ENCODE peak calls at places on chromosome 18, in ten cellular contexts. F is spleen, U is prostate gland, L is breast epithelium, N is upper lobe of left lung, T is Panc1, E is HepG2, K is transverse colon, W is GM23338, P is SK-N-SH. C is an unnamed sample.

GRCh38 chr18:48138211-48138610 is 207.8 kb upstream of the SMAD2 start:
- DNase-seq in T (no peak), L (no peak), K (no peak), N (no peak), F (peak), E (no peak), P (no peak), W (peak), U (no peak), C (no peak)

GRCh38 chr18:27413495-27414401 is 228.6 kb upstream of the CHST9 start:
- DNase-seq in E (no peak), K (no peak), L (no peak), P (no peak), F (no peak), U (no peak), N (no peak), T (no peak), W (no peak), C (no peak)

GRCh38 chr18:59681521-59682004 is 15.7 kb downstream of the CCBE1 start:
- DNase-seq in U (no peak), N (no peak), E (no peak), T (no peak), F (no peak), P (no peak), L (no peak), W (no peak), K (no peak), C (no peak)

GRCh38 chr18:8667846-8668245 is 37.5 kb upstream of the MTCL1 start:
- DNase-seq in K (no peak), N (no peak), T (no peak), P (no peak), F (no peak), L (no peak), U (no peak), E (no peak), W (no peak), C (no peak)

GRCh38 chr18:26574958-26575864 is 26.9 kb upstream of the KCTD1 start:
- DNase-seq in T (no peak), P (peak), K (peak), N (peak), E (peak), W (peak), F (peak), U (peak), L (peak), C (peak)

GRCh38 chr18:39773656-39774055 is 2181.4 kb upstream of the PIK3C3 start:
- DNase-seq in E (no peak), F (no peak), U (no peak), K (no peak), P (no peak), T (no peak), L (no peak), N (no peak), W (no peak), C (no peak)

GRCh38 chr18:62717850-62718229 is 2.5 kb downstream of the PHLPP1 start:
- DNase-seq in L (no peak), N (no peak), E (no peak), W (no peak), P (no peak), T (no peak), F (no peak), U (no peak), K (no peak), C (no peak)

GRCh38 chr18:70044626-70045025 is 97.0 kb upstream of the CD226 start:
- DNase-seq in N (no peak), P (peak), K (no peak), U (no peak), L (no peak), W (no peak), F (no peak), T (peak), E (no peak), C (no peak)

GRCh38 chr18:8871484-8871883 is 166.1 kb downstream of the MTCL1 start:
- DNase-seq in F (no peak), E (no peak), N (peak), T (no peak), U (no peak), P (no peak), W (no peak), L (no peak), K (no peak), C (no peak)

GRCh38 chr18:8978394-8978793 is 124.1 kb upstream of the NDUFV2 start:
- DNase-seq in N (no peak), L (no peak), E (no peak), P (no peak), T (no peak), U (no peak), W (no peak), K (no peak), F (no peak), C (no peak)

GRCh38 chr18:55109818-55110414 is 150.7 kb upstream of the CCDC68 start:
- DNase-seq in N (no peak), K (no peak), W (peak), P (no peak), U (no peak), F (no peak), T (no peak), E (no peak), L (no peak), C (no peak)

GRCh38 chr18:48222118-48222517 is 187.1 kb downstream of the ZBTB7C start:
- DNase-seq in K (peak), W (no peak), F (no peak), N (no peak), U (peak), L (peak), T (no peak), E (peak), P (peak), C (peak)

GRCh38 chr18:7808992-7809391 is 241.9 kb downstream of the PTPRM start:
- DNase-seq in U (no peak), E (no peak), L (no peak), F (no peak), T (no peak), W (peak), P (no peak), K (no peak), N (no peak), C (no peak)

GRCh38 chr18:56913970-56914369 is 232.9 kb upstream of the BOD1L2 start:
- DNase-seq in U (no peak), F (no peak), K (no peak), L (no peak), N (no peak), T (no peak), W (no peak), P (no peak), E (no peak), C (no peak)

GRCh38 chr18:64026350-64026749 is 56.5 kb downstream of the SERPINB8 start:
- DNase-seq in U (no peak), L (no peak), N (peak), T (no peak), P (no peak), W (no peak), K (no peak), F (no peak), E (no peak), C (no peak)

GRCh38 chr18:2310824-2311349 is 260.4 kb downstream of the METTL4 start:
- DNase-seq in W (no peak), N (no peak), T (no peak), E (no peak), K (no peak), F (no peak), U (no peak), P (no peak), L (no peak), C (no peak)

GRCh38 chr18:41266616-41267015 is 688.4 kb upstream of the PIK3C3 start:
- DNase-seq in F (no peak), P (no peak), U (no peak), T (no peak), K (no peak), E (no peak), N (no peak), W (no peak), L (no peak), C (no peak)

GRCh38 chr18:8798996-8799395 is 93.6 kb downstream of the MTCL1 start:
- DNase-seq in N (peak), T (no peak), F (no peak), K (peak), W (no peak), E (no peak), U (no peak), L (no peak), P (peak), C (peak)

GRCh38 chr18:23209796-23210195 is 74.5 kb downstream of the CABLES1 start:
- DNase-seq in T (no peak), F (no peak), U (no peak), L (no peak), P (no peak), E (no peak), K (no peak), W (no peak), N (no peak), C (no peak)

GRCh38 chr18:54086046-54086802 is 138.2 kb downstream of the MBD2 start:
- DNase-seq in T (no peak), E (no peak), K (no peak), W (no peak), L (no peak), N (no peak), P (no peak), U (no peak), F (no peak), C (no peak)

GRCh38 chr18:59748628-59749360 is 51.6 kb upstream of the CCBE1 start:
- DNase-seq in N (no peak), F (no peak), L (no peak), P (no peak), W (no peak), U (no peak), K (no peak), T (peak), E (no peak), C (no peak)

GRCh38 chr18:66916834-66917233 is 312.9 kb upstream of the CDH19 start:
- DNase-seq in W (no peak), E (peak), T (no peak), F (no peak), L (no peak), N (no peak), P (no peak), U (no peak), K (no peak), C (no peak)

GRCh38 chr18:7897119-7897518 is 330.0 kb downstream of the PTPRM start:
- DNase-seq in U (no peak), P (no peak), K (no peak), T (no peak), F (no peak), W (no peak), N (no peak), E (no peak), L (no peak), C (no peak)

GRCh38 chr18:13444430-13445240 is 226.1 kb downstream of the LDLRAD4 start:
- DNase-seq in N (no peak), U (no peak), K (no peak), L (no peak), E (peak), T (no peak), P (no peak), F (no peak), W (no peak), C (no peak)
- H3K27ac ChIP-seq in N (no peak), U (no peak), K (no peak), L (no peak), E (peak), T (no peak), P (no peak), F (no peak), W (no peak), C (no peak)

DNA sequence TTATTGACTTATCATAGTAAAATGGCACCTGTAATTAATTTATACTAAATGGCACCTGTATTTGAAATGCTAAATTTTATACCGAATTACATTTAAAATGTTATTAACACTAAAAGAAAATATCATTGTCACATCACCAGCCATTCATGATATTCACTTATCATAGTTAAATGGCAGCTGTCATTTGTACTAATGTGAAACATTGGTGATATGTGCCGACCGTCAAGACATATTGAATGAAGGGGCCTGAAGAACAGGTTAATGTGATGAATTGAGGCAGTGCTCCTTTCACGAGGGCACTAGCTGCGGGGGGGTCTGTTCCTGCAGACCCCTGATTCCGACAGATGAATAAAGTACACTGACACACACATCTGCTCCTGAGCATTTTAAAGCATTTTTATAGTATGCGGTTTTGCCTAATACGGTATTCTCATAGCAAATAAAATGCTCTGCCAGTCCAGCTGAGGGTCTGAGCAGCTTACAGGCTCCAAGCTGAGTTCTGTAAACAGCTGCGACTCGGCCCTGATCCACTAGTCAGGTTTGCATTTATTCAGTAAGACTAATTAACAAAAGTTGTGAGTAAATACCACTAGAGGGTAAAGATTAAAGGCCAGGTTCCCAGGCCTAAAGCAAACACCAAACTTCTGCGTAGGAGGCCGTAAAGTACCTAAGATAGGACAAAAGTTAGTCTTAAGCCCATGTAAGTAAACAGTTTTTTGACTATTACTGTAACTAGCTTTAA is 593.4 kb upstream of the NETO1 start:
- DNase-seq in F (no peak), W (peak), N (no peak), L (no peak), K (no peak), P (no peak), T (no peak), U (no peak), E (no peak), C (no peak)
- TF ChIP-seq POLR2AphosphoS5 in F (no peak), W (no peak), N (no peak), L (no peak), K (no peak), P (no peak), T (no peak), U (no peak), E (no peak), C (no peak)

GRCh38 chr18:74501386-74501785 is 5.2 kb downstream of the CNDP2 start:
- DNase-seq in N (no peak), U (peak), F (no peak), K (no peak), T (no peak), W (no peak), E (no peak), P (no peak), L (no peak), C (no peak)
- H3K27ac ChIP-seq in N (peak), U (peak), F (peak), K (peak), T (no peak), W (peak), E (no peak), P (no peak), L (peak), C (peak)

GRCh38 chr18:31983020-31983419 is 35.6 kb upstream of the RNF125 start:
- DNase-seq in L (no peak), P (no peak), E (no peak), F (no peak), N (no peak), T (no peak), W (no peak), U (no peak), K (peak), C (peak)

GRCh38 chr18:31980863-31981262 is 37.8 kb upstream of the RNF125 start:
- DNase-seq in W (no peak), K (no peak), L (no peak), F (no peak), P (no peak), T (no peak), U (no peak), N (no peak), E (no peak), C (no peak)

GRCh38 chr18:31979714-31980113 is 36.8 kb upstream of the TRAPPC8 start:
- DNase-seq in F (no peak), N (no peak), U (no peak), W (no peak), T (no peak), E (no peak), P (no peak), L (no peak), K (no peak), C (no peak)

GRCh38 chr18:31978616-31979015 is 35.7 kb upstream of the TRAPPC8 start:
- DNase-seq in E (no peak), U (no peak), T (no peak), K (no peak), F (no peak), P (no peak), N (no peak), L (no peak), W (peak), C (no peak)

GRCh38 chr18:31983976-31984375 is 34.6 kb upstream of the RNF125 start:
- DNase-seq in U (no peak), T (no peak), L (no peak), W (no peak), K (no peak), F (no peak), E (no peak), N (no peak), P (no peak), C (no peak)
- TF ChIP-seq POLR2AphosphoS5 in U (no peak), T (no peak), L (no peak), W (no peak), K (no peak), F (no peak), E (no peak), N (no peak), P (no peak), C (no peak)

GRCh38 chr18:45998244-45998643 is 31.1 kb upstream of the EPG5 start:
- DNase-seq in E (no peak), T (no peak), K (no peak), F (no peak), L (no peak), N (no peak), W (no peak), P (no peak), U (no peak), C (no peak)
- H3K27ac ChIP-seq in E (no peak), T (no peak), K (no peak), F (peak), L (no peak), N (peak), W (no peak), P (no peak), U (no peak), C (no peak)